ENCODE peak calls at places on chromosomes 5 and 9, in four cellular contexts. D is thoracic aorta, Y is T follicular helper cell, W is breast epithelium. Z is an unnamed sample.

GRCh38 chr9:89361031-89361430 is 42.7 kb downstream of the SECISBP2 start:
- DNase-seq in D (no peak), Y (no peak), W (no peak), Z (no peak)

GRCh38 chr5:80655231-80655784 is 525 bp upstream of the DHFR start:
- DNase-seq in D (no peak), Y (no peak), W (no peak), Z (no peak)

GRCh38 chr5:77644443-77645157 is 6.1 kb upstream of the OTP start:
- DNase-seq in D (no peak), Y (no peak), W (no peak), Z (no peak)

GRCh38 chr5:31757813-31758212 is 118.9 kb downstream of the PDZD2 start:
- DNase-seq in D (no peak), Y (no peak), W (no peak), Z (no peak)

GRCh38 chr9:28203036-28203435 is 629.8 kb upstream of the C9orf72 start:
- DNase-seq in D (no peak), Y (no peak), W (no peak), Z (no peak)

GRCh38 chr5:156826150-156826549 is 23.9 kb upstream of the PPP1R2B start:
- DNase-seq in D (no peak), Y (no peak), W (no peak), Z (no peak)

GRCh38 chr5:39209924-39210323 is 9.4 kb downstream of the FYB1 start:
- DNase-seq in D (no peak), Y (peak), W (no peak), Z (no peak)

GRCh38 chr5:127961006-127961763 is 122.4 kb upstream of the SLC12A2 start:
- DNase-seq in D (no peak), Y (no peak), W (no peak), Z (no peak)

GRCh38 chr9:13053504-13053903 is 226.0 kb downstream of the MPDZ start:
- DNase-seq in D (no peak), Y (no peak), W (no peak), Z (no peak)

GRCh38 chr5:11719888-11720481 is 184.3 kb downstream of the CTNND2 start:
- DNase-seq in D (no peak), Y (no peak), W (peak), Z (no peak)

GRCh38 chr9:19998823-19999455 is 210.1 kb upstream of the SLC24A2 start:
- DNase-seq in D (no peak), Y (no peak), W (no peak), Z (no peak)

Z was measured in NCI-H226.